ENCODE peak calls at places on chromosomes 13 and 19, in seven cellular contexts. One of them, this sample, is unnamed.
A peak's percentile ranks its signal among the peaks of the same experiment; 100 is the strongest.

GRCh38 chr13:90015565-90016507 is 1331.7 kb upstream of the MIR17HG start:
- DNase-seq in K562: no peak
- DNase-seq in H1: no peak
- DNase-seq in GM12878: no peak
- DNase-seq in HepG2: no peak
- DNase-seq in GM12892: no peak
- DNase-seq in SK-N-SH: no peak
- DNase-seq in this sample: no peak

GRCh38 chr13:46667687-46668281 is 114.8 kb downstream of the LRCH1 start:
- DNase-seq in SK-N-SH: no peak
- DNase-seq in H1: no peak
- DNase-seq in HepG2: no peak
- DNase-seq in GM12878: no peak
- DNase-seq in K562: no peak
- DNase-seq in GM12892: no peak
- DNase-seq in this sample: no peak

GRCh38 chr13:113399755-113400149 is 35.8 kb upstream of the GRTP1 start:
- DNase-seq in GM12892: no peak
- DNase-seq in H1: no peak
- DNase-seq in SK-N-SH: no peak
- DNase-seq in K562: no peak
- DNase-seq in GM12878: no peak
- DNase-seq in HepG2: no peak
- DNase-seq in this sample: no peak

GRCh38 chr13:28434934-28435333 is 60.0 kb downstream of the FLT1 start:
- DNase-seq in HepG2: no peak
- DNase-seq in H1: no peak
- DNase-seq in K562: no peak
- DNase-seq in GM12892: no peak
- DNase-seq in SK-N-SH: no peak
- DNase-seq in GM12878: no peak
- DNase-seq in this sample: no peak

GRCh38 chr13:110759710-110760109 is 46.2 kb downstream of the ING1 start:
- DNase-seq in SK-N-SH: no peak
- DNase-seq in K562: no peak
- DNase-seq in GM12878: no peak
- DNase-seq in GM12892: no peak
- DNase-seq in HepG2: no peak
- DNase-seq in H1: no peak
- DNase-seq in this sample: no peak

GRCh38 chr19:29499921-29500590 is 25.7 kb upstream of the VSTM2B start:
- DNase-seq in GM12892: no peak
- DNase-seq in GM12878: no peak
- DNase-seq in K562: no peak
- DNase-seq in SK-N-SH: no peak
- DNase-seq in HepG2: no peak
- DNase-seq in H1: no peak
- DNase-seq in this sample: no peak

GRCh38 chr19:41913476-41914190 is 14.6 kb downstream of the ERFL start:
- DNase-seq in GM12878: no peak
- DNase-seq in H1: no peak
- DNase-seq in GM12892: no peak
- DNase-seq in HepG2: no peak
- DNase-seq in K562: no peak
- DNase-seq in SK-N-SH: no peak
- DNase-seq in this sample: no peak

GRCh38 chr13:66553391-66553790 is 676.7 kb downstream of the PCDH9 start:
- DNase-seq in GM12892: no peak
- DNase-seq in H1: no peak
- DNase-seq in SK-N-SH: no peak
- DNase-seq in K562: no peak
- DNase-seq in HepG2: no peak
- DNase-seq in GM12878: no peak
- DNase-seq in this sample: no peak

GRCh38 chr13:44818428-44818827 is 170.8 kb downstream of the NUFIP1 start:
- DNase-seq in K562: no peak
- DNase-seq in GM12892: no peak
- DNase-seq in SK-N-SH: peak; percentile 69
- DNase-seq in H1: no peak
- DNase-seq in HepG2: peak; percentile 24
- DNase-seq in GM12878: no peak
- DNase-seq in this sample: no peak

GRCh38 chr13:59477011-59477410 is 686.7 kb downstream of the DIAPH3 start:
- DNase-seq in SK-N-SH: no peak
- DNase-seq in GM12892: no peak
- DNase-seq in GM12878: no peak
- DNase-seq in K562: no peak
- DNase-seq in HepG2: peak; percentile 2
- DNase-seq in H1: no peak
- DNase-seq in this sample: no peak

DNA sequence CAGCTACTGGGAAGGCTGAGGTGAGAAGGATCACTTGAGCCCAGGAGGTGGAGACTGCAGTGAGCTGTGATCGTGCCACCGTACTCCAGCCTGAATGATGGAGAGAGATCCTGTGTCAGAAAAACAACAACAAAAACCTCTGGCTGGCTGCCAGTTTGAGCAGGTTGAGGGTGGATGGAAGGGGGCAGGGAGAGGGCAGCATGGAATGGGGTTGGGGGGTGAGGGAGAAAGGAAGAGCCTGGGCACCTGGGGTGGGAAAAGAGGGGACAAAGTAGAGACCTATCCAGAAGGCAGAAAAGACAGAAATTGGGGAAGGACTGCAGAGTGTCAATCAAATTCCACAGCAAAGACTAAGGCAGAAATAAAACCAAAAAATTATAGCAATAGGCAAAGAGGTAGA is 4.7 kb downstream of the SLC1A5 start:
- DNase-seq in GM12878: no peak
- DNase-seq in H1: no peak
- DNase-seq in GM12892: no peak
- DNase-seq in HepG2: no peak
- DNase-seq in SK-N-SH: no peak
- DNase-seq in K562: peak; percentile 29
- DNase-seq in this sample: no peak
- TF ChIP-seq TAF1 in GM12878: no peak
- TF ChIP-seq TAF1 in H1: no peak
- TF ChIP-seq TAF1 in GM12892: no peak
- TF ChIP-seq TAF1 in HepG2: no peak
- TF ChIP-seq TAF1 in SK-N-SH: no peak
- TF ChIP-seq TAF1 in K562: no peak
- TF ChIP-seq TAF1 in this sample: no peak

GRCh38 chr19:17830567-17831418 is 9.5 kb upstream of the INSL3 start:
- DNase-seq in GM12878: no peak
- DNase-seq in HepG2: no peak
- DNase-seq in K562: peak; percentile 100
- DNase-seq in GM12892: peak; percentile 78
- DNase-seq in SK-N-SH: peak; percentile 99
- DNase-seq in H1: peak; percentile 93
- DNase-seq in this sample: peak; percentile 90
- TF ChIP-seq TAF1 in GM12878: no peak
- TF ChIP-seq TAF1 in HepG2: no peak
- TF ChIP-seq TAF1 in K562: no peak
- TF ChIP-seq TAF1 in GM12892: no peak
- TF ChIP-seq TAF1 in SK-N-SH: no peak
- TF ChIP-seq TAF1 in H1: peak; percentile 35
- TF ChIP-seq TAF1 in this sample: no peak

DNA sequence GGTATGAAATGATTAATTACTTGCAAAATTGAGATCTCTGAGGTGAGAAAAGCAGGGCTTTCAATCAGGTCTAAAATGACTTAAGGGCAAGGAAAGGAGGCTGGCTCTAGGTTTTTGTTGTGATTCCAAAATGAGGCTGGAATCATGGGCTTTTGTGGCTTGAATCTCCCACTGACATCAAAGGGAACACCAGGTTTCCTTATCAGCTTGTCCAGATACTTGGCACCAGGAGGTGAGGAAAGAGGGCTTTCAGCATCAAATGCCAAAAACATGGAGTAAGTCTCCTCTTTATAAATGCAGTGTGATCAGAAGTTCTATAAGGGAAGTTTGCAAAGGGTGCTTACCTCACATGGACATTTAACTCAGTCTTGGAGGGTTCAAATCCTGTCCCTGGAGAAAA is 402.3 kb downstream of the NDFIP2 start:
- DNase-seq in H1: no peak
- DNase-seq in GM12878: no peak
- DNase-seq in HepG2: no peak
- DNase-seq in SK-N-SH: no peak
- DNase-seq in GM12892: no peak
- DNase-seq in K562: no peak
- DNase-seq in this sample: no peak
- TF ChIP-seq TAF1 in H1: no peak
- TF ChIP-seq TAF1 in GM12878: no peak
- TF ChIP-seq TAF1 in HepG2: no peak
- TF ChIP-seq TAF1 in SK-N-SH: no peak
- TF ChIP-seq TAF1 in GM12892: no peak
- TF ChIP-seq TAF1 in K562: no peak
- TF ChIP-seq TAF1 in this sample: no peak

DNA sequence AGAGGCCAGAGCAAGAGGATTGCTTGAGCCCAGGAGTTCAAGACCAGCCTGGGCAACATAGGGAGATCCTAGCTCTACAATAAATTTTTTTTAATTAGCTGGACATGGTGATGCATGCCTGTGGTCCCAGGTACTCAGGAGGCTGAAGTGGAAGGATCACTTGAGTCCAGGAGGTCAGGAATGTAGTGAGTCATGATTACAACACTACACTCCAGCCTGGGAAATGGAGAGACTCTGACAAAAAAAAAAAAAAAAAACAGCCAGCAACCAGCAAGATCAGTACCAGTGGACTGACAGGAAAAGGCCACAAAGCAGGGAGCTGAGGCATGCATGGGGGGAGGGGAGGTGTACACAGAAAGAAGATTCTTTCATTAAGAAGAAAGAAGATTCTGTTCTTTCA is 52.7 kb upstream of the RFXAP start:
- DNase-seq in H1: no peak
- DNase-seq in K562: no peak
- DNase-seq in GM12878: no peak
- DNase-seq in HepG2: peak; percentile 47
- DNase-seq in SK-N-SH: no peak
- DNase-seq in GM12892: no peak
- DNase-seq in this sample: no peak
- TF ChIP-seq TAF1 in H1: no peak
- TF ChIP-seq TAF1 in K562: no peak
- TF ChIP-seq TAF1 in GM12878: no peak
- TF ChIP-seq TAF1 in HepG2: no peak
- TF ChIP-seq TAF1 in SK-N-SH: no peak
- TF ChIP-seq TAF1 in GM12892: no peak
- TF ChIP-seq TAF1 in this sample: no peak

DNA sequence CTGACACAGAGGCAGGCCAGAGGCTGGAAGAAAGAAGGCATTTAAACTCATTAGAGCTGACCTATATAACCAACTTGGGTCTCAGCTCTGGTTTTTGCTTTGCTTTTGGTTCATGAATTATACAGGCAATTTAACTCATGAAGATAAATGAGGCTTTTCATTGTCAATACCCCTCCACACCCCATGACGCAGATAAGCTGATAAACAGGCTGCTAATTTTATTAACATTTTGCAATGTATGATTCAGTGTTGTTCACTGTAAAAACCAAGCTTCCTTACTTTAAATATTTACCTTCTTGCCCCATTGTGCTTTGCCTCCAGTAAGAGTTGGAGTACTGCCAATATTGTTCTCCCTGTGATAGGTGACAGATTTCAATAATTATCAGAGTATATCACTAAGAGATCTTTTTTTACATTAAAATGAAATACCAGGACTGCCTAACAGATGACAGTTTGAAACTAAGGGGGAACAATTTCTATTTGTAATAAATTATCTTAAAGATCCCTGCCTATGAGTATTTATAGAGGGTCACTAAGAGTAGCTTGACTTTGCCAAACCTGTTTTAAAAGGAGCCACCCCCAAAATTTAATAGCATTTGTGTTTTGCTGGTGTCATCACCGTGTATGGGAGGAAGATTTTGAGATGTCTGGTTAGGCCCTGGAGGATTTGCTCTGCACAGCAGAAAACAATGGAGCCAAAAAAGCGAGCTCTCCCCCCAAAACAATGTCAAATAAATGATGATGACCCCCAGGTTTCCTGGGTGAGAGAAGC is 472.7 kb upstream of the NBEA start:
- DNase-seq in HepG2: no peak
- DNase-seq in GM12892: no peak
- DNase-seq in H1: no peak
- DNase-seq in K562: no peak
- DNase-seq in GM12878: no peak
- DNase-seq in SK-N-SH: peak; percentile 38
- DNase-seq in this sample: no peak
- TF ChIP-seq TAF1 in HepG2: no peak
- TF ChIP-seq TAF1 in GM12892: no peak
- TF ChIP-seq TAF1 in H1: no peak
- TF ChIP-seq TAF1 in K562: no peak
- TF ChIP-seq TAF1 in GM12878: no peak
- TF ChIP-seq TAF1 in SK-N-SH: no peak
- TF ChIP-seq TAF1 in this sample: no peak

GRCh38 chr19:48637449-48637947 is 319 bp upstream of the DBP start:
- DNase-seq in SK-N-SH: peak; percentile 91
- DNase-seq in HepG2: peak; percentile 96
- DNase-seq in GM12878: peak; percentile 96
- DNase-seq in K562: peak; percentile 83
- DNase-seq in GM12892: peak; percentile 94
- DNase-seq in H1: peak; percentile 97
- DNase-seq in this sample: peak; percentile 94

GRCh38 chr19:48636859-48637448 is at the start of gene DBP:
- DNase-seq in GM12892: no peak
- DNase-seq in SK-N-SH: peak; percentile 61
- DNase-seq in HepG2: no peak
- DNase-seq in GM12878: no peak
- DNase-seq in K562: no peak
- DNase-seq in H1: no peak
- DNase-seq in this sample: no peak

GRCh38 chr19:48635263-48635965 is 1.8 kb downstream of the DBP start:
- DNase-seq in HepG2: no peak
- DNase-seq in H1: no peak
- DNase-seq in GM12878: no peak
- DNase-seq in SK-N-SH: peak; percentile 89
- DNase-seq in GM12892: peak; percentile 80
- DNase-seq in K562: peak; percentile 88
- DNase-seq in this sample: peak; percentile 79

GRCh38 chr19:48634424-48635262 is 2.5 kb downstream of the DBP start:
- DNase-seq in SK-N-SH: peak; percentile 90
- DNase-seq in GM12878: peak; percentile 79
- DNase-seq in H1: peak; percentile 90
- DNase-seq in K562: peak; percentile 82
- DNase-seq in HepG2: peak; percentile 90
- DNase-seq in GM12892: peak; percentile 83
- DNase-seq in this sample: peak; percentile 76

GRCh38 chr19:48635966-48636858 is 967 bp downstream of the DBP start:
- DNase-seq in SK-N-SH: no peak
- DNase-seq in GM12878: no peak
- DNase-seq in K562: no peak
- DNase-seq in HepG2: no peak
- DNase-seq in H1: no peak
- DNase-seq in GM12892: no peak
- DNase-seq in this sample: no peak
- TF ChIP-seq TAF1 in SK-N-SH: no peak
- TF ChIP-seq TAF1 in GM12878: no peak
- TF ChIP-seq TAF1 in K562: no peak
- TF ChIP-seq TAF1 in HepG2: no peak
- TF ChIP-seq TAF1 in H1: no peak
- TF ChIP-seq TAF1 in GM12892: no peak
- TF ChIP-seq TAF1 in this sample: no peak